ENCODE peak calls at places on chromosomes 5 and 9, in four cellular contexts. B, U, C and H are unnamed samples.

GRCh38 chr9:28050046-28050445 is 476.8 kb upstream of the C9orf72 start:
- DNase-seq in B (no peak), U (no peak), C (no peak), H (no peak)

GRCh38 chr9:122389799-122390481 is 19.1 kb downstream of the PTGS1 start:
- DNase-seq in B (no peak), U (no peak), C (no peak), H (peak)

GRCh38 chr5:100762163-100762562 is 140.9 kb downstream of the ST8SIA4 start:
- DNase-seq in B (no peak), U (no peak), C (peak), H (no peak)

GRCh38 chr5:53479045-53479655 is 1.3 kb upstream of the FST start:
- DNase-seq in B (no peak), U (no peak), C (peak), H (no peak)

GRCh38 chr5:39513236-39513635 is 88.5 kb upstream of the DAB2 start:
- DNase-seq in B (no peak), U (no peak), C (no peak), H (no peak)

GRCh38 chr9:88587182-88587581 is 52.2 kb downstream of the NXNL2 start:
- DNase-seq in B (no peak), U (no peak), C (no peak), H (no peak)

GRCh38 chr9:88826651-88827245 is 164.5 kb upstream of the S1PR3 start:
- DNase-seq in B (no peak), U (no peak), C (peak), H (no peak)

GRCh38 chr9:114804504-114804903 is 1.3 kb downstream of the TNFSF15 start:
- DNase-seq in B (no peak), U (no peak), C (peak), H (no peak)

GRCh38 chr5:175823731-175824525 is 47.5 kb upstream of the CPLX2 start:
- DNase-seq in B (no peak), U (peak), C (no peak), H (no peak)

GRCh38 chr5:415928-416635 is 26.9 kb upstream of the EXOC3 start:
- DNase-seq in B (no peak), U (peak), C (no peak), H (peak)

GRCh38 chr9:114157516-114158176 is 2.3 kb downstream of the COL27A1 start:
- DNase-seq in B (no peak), U (no peak), C (peak), H (no peak)

GRCh38 chr9:3873818-3874217 is 348.0 kb upstream of the RFX3 start:
- DNase-seq in B (no peak), U (no peak), C (peak), H (no peak)

GRCh38 chr5:167934561-167934971 is 356.9 kb upstream of the WWC1 start:
- DNase-seq in B (no peak), U (no peak), C (peak), H (no peak)

GRCh38 chr9:124467410-124468060 is 17.3 kb downstream of the ADGRD2 start:
- DNase-seq in B (no peak), U (no peak), C (no peak), H (peak)

GRCh38 chr9:32589083-32589713 is 16.2 kb upstream of the NDUFB6 start:
- DNase-seq in B (no peak), U (no peak), C (peak), H (no peak)

GRCh38 chr5:142587354-142587965 is 98.4 kb downstream of the FGF1 start:
- DNase-seq in B (no peak), U (peak), C (peak), H (no peak)

GRCh38 chr9:132409828-132410528 is at the start of gene CFAP77:
- DNase-seq in B (peak), U (peak), C (peak), H (peak)

GRCh38 chr5:158039911-158040347 is 181.0 kb upstream of the CLINT1 start:
- DNase-seq in B (no peak), U (no peak), C (no peak), H (no peak)

GRCh38 chr5:165224366-165224765 is 1718.9 kb downstream of the MAT2B start:
- DNase-seq in B (no peak), U (no peak), C (no peak), H (no peak)

GRCh38 chr5:99929067-99929805 is 605.9 kb upstream of the FAM174A start:
- DNase-seq in B (no peak), U (no peak), C (no peak), H (no peak)

GRCh38 chr9:8552732-8553131 is 753.2 kb upstream of the DMAC1 start:
- DNase-seq in B (no peak), U (no peak), C (no peak), H (no peak)

GRCh38 chr5:18984559-18985080 is 1003.4 kb downstream of the CDH18 start:
- DNase-seq in B (no peak), U (no peak), C (no peak), H (no peak)

GRCh38 chr9:749712-750111 is 91.8 kb upstream of the DMRT1 start:
- DNase-seq in B (no peak), U (no peak), C (no peak), H (no peak)

GRCh38 chr9:129650680-129651235 is 8.8 kb upstream of the ASB6 start:
- DNase-seq in B (no peak), U (no peak), C (no peak), H (no peak)

GRCh38 chr5:152246401-152246800 is 158.7 kb downstream of the NMUR2 start:
- DNase-seq in B (no peak), U (peak), C (peak), H (no peak)

GRCh38 chr9:7979591-7979990 is 180.0 kb upstream of the DMAC1 start:
- DNase-seq in B (no peak), U (no peak), C (no peak), H (no peak)

GRCh38 chr9:124567362-124567761 is 60.2 kb upstream of the NR5A1 start:
- DNase-seq in B (no peak), U (no peak), C (no peak), H (no peak)

GRCh38 chr5:69202497-69202896 is 13.1 kb downstream of the CENPH start:
- DNase-seq in B (no peak), U (no peak), C (peak), H (no peak)

GRCh38 chr5:124949862-124950261 is 203.4 kb upstream of the ZNF608 start:
- DNase-seq in B (no peak), U (no peak), C (no peak), H (no peak)

DNA sequence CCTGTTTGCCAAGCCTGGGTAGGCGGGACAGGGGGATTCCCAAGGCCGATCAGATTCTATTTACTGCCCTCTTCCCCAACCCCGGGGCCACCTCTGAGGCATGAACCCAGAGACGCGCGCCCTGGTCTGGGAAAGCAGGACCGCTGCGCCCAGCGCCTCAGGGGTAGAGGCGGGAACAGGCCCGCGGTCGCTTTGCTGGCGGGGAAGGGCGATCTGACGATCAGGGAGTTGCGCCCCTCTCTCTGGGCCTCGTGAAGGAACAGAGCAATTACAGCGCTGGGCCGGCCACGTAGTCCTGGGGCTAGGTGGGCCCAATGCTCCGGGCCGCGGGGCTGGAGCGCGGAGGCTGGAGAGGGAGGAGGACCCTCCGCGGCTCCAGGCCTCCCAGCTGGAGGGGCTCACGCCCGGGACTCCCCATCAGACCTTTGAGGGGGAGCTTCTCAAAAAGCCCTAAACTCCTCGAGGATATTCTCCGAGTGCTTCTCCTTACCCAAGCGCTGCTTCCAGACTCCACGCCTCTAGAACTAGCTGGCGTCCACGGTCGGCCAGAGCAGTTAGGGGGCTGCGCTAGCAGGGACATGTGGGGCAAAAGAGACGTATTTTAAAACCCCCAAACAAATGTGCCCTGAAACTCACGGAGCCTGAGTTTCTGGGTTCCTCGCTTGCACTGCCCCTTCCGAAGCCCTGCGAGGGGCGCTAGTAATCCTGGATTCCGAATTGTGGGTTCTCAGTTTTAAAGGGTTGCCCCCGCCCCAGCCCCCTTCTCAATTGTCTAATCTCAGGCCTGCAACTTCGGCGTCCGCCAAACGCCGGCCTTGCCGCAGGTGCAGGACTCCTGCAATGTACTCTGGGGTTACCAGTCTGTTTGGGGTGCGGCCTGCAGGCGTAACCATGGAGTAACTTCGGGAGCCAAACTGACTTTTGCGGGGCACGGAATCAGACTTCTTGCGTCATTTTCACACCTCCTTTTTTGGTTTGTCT is 57.6 kb downstream of the TMEM174 start:
- DNase-seq in B (no peak), U (peak), C (no peak), H (no peak)
- TF ChIP-seq CTCF in B (no peak), U (no peak), C (no peak), H (no peak)

GRCh38 chr5:170481839-170482238 is 22.0 kb upstream of the KCNIP1 start:
- DNase-seq in B (no peak), U (no peak), C (no peak), H (no peak)

GRCh38 chr5:170480277-170480676 is 23.5 kb upstream of the KCNIP1 start:
- DNase-seq in B (no peak), U (no peak), C (no peak), H (no peak)

GRCh38 chr5:170477906-170478305 is 25.9 kb upstream of the KCNIP1 start:
- DNase-seq in B (no peak), U (no peak), C (no peak), H (no peak)

GRCh38 chr5:170478306-170478705 is 25.5 kb upstream of the KCNIP1 start:
- DNase-seq in B (no peak), U (no peak), C (no peak), H (no peak)

DNA sequence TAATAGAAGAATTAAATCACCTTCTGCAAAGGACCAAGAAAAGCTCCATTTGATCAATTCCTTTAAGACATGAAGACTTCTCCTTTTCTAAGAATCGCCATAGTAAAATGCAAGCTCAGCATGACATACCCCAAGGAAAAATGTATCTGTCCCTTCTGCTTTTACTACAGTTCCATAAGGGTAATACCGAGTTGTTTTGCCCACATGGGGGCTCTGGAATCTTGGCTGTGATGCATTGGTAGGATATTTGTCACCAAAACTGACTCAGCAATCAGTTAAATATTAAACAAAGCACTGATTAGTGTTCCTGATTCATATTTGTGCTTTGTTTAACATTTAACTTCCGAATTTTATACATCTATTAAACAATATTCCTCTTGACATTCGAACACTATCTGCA is 24.3 kb upstream of the KCNIP1 start:
- DNase-seq in B (no peak), U (no peak), C (no peak), H (no peak)
- TF ChIP-seq CTCF in B (no peak), U (no peak), C (no peak), H (no peak)

GRCh38 chr9:92504881-92505280 is 22.6 kb upstream of the ASPN start:
- DNase-seq in B (no peak), U (no peak), C (no peak), H (no peak)

GRCh38 chr9:92499701-92500100 is 17.4 kb upstream of the ASPN start:
- DNase-seq in B (no peak), U (no peak), C (no peak), H (no peak)

GRCh38 chr9:92500725-92501124 is 18.4 kb upstream of the ASPN start:
- DNase-seq in B (no peak), U (no peak), C (no peak), H (no peak)

GRCh38 chr9:92506184-92506857 is 24.0 kb upstream of the ASPN start:
- DNase-seq in B (no peak), U (no peak), C (peak), H (no peak)

GRCh38 chr9:92501671-92502393 is 19.5 kb upstream of the ASPN start:
- DNase-seq in B (no peak), U (no peak), C (peak), H (no peak)
- TF ChIP-seq CTCF in B (no peak), U (peak), C (peak), H (no peak)

DNA sequence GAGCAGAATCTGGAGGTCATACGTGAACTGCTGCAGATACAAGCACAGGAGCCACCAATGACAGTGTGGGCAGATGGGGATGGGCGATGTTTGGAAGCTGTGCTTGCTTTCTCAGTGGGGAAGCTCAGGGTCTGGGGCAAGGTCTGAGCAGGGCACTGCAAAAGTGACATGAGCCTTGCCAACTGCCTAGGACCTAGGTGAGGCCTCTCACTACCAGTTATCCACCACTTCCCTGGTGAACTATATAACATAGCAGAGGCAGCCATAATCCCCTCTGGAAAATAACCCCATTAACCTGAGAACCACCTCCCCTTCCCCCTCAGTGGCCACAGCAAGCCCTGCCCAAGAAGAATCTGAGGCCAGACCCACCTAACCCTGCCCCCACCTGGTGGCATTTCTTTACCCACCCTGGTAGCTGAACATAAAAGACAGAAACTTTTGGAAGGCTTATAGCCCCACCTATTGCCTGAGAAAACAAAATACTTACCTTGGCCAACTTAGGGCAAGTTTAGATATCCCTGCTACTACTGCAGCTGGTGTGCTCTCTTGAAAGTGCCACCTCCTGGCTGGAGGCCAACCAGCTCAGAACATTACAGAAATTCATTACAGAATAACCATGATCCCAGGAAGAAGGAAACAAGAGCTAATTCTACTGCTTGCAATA is 18.8 kb upstream of the SPEF2 start:
- DNase-seq in B (no peak), U (no peak), C (no peak), H (no peak)
- TF ChIP-seq CTCF in B (no peak), U (no peak), C (no peak), H (peak)

GRCh38 chr9:112132356-112132755 is 42.7 kb downstream of the SUSD1 start:
- DNase-seq in B (no peak), U (no peak), C (no peak), H (no peak)
- TF ChIP-seq CTCF in B (no peak), U (no peak), C (no peak), H (no peak)

GRCh38 chr9:2116073-2116472 is 100.9 kb downstream of the SMARCA2 start:
- DNase-seq in B (no peak), U (no peak), C (peak), H (no peak)
- TF ChIP-seq CTCF in B (peak), U (peak), C (peak), H (peak)